ENCODE peak calls at places on chromosomes 7 and 10, in eight cellular contexts. Z is foreskin keratinocyte, U is H9, B is lower leg skin, L is transverse colon, O is cardiac fibroblast, N is heart left ventricle, I is mammary epithelial cell. V is an unnamed sample.
A peak's percentile ranks its signal among the peaks of the same experiment; 100 is the strongest.

GRCh38 chr10:102837230-102837721 is at the start of gene CYP17A1:
- DNase-seq in Z (no peak), U (no peak), B (no peak), L (no peak), O (peak; percentile 41), N (peak; percentile 27), I (no peak), V (no peak)

GRCh38 chr10:61628875-61629513 is 33.7 kb upstream of the CABCOCO1 start:
- DNase-seq in Z (peak; percentile 92), U (no peak), B (no peak), L (no peak), O (peak; percentile 94), N (no peak), I (peak; percentile 85), V (peak; percentile 81)

GRCh38 chr10:50360486-50360885 is 109.2 kb upstream of the ASAH2 start:
- DNase-seq in Z (no peak), U (no peak), B (no peak), L (no peak), O (peak; percentile 46), N (no peak), I (no peak), V (no peak)

GRCh38 chr7:73941836-73942551 is 81.0 kb downstream of the TMEM270 start:
- DNase-seq in Z (no peak), U (no peak), B (no peak), L (no peak), O (peak; percentile 77), N (no peak), I (peak; percentile 52), V (peak; percentile 39)

GRCh38 chr7:130365093-130365492 is 15.2 kb upstream of the CPA1 start:
- DNase-seq in Z (no peak), U (no peak), B (no peak), L (no peak), O (no peak), N (no peak), I (no peak), V (no peak)

GRCh38 chr7:138970979-138971378 is 10.2 kb downstream of the KIAA1549 start:
- DNase-seq in Z (no peak), U (no peak), B (peak; percentile 72), L (no peak), O (no peak), N (no peak), I (no peak), V (no peak)

GRCh38 chr10:48604408-48605263 is at the start of gene ARHGAP22:
- DNase-seq in Z (no peak), U (peak; percentile 63), B (peak; percentile 86), L (peak; percentile 29), O (peak; percentile 43), N (peak; percentile 67), I (peak; percentile 61), V (peak; percentile 59)

GRCh38 chr10:51244739-51245138 is 170.5 kb downstream of the PRKG1 start:
- DNase-seq in Z (no peak), U (no peak), B (no peak), L (no peak), O (peak; percentile 93), N (no peak), I (no peak), V (no peak)

GRCh38 chr10:117615649-117616048 is 73.1 kb downstream of the EMX2 start:
- DNase-seq in Z (no peak), U (no peak), B (peak; percentile 64), L (no peak), O (no peak), N (no peak), I (no peak), V (no peak)

GRCh38 chr7:91127974-91128373 is 136.3 kb upstream of the FZD1 start:
- DNase-seq in Z (no peak), U (no peak), B (no peak), L (no peak), O (no peak), N (no peak), I (no peak), V (no peak)

GRCh38 chr7:95777266-95777665 is 4.9 kb downstream of the DYNC1I1 start:
- DNase-seq in Z (no peak), U (no peak), B (no peak), L (no peak), O (no peak), N (no peak), I (no peak), V (no peak)

GRCh38 chr7:1044189-1045037 is at the start of gene GPR146:
- DNase-seq in Z (peak; percentile 71), U (peak; percentile 97), B (peak; percentile 99), L (peak; percentile 98), O (peak; percentile 97), N (peak; percentile 98), I (peak; percentile 95), V (peak; percentile 98)

GRCh38 chr7:1043552-1044188 is 676 bp upstream of the GPR146 start:
- DNase-seq in Z (no peak), U (no peak), B (no peak), L (peak; percentile 37), O (no peak), N (peak; percentile 38), I (no peak), V (no peak)

GRCh38 chr7:1045727-1046063 is 1.3 kb downstream of the GPR146 start:
- DNase-seq in Z (no peak), U (no peak), B (no peak), L (no peak), O (no peak), N (no peak), I (no peak), V (no peak)

GRCh38 chr7:1046722-1047679 is 2.7 kb downstream of the GPR146 start:
- DNase-seq in Z (no peak), U (no peak), B (no peak), L (peak; percentile 59), O (no peak), N (peak; percentile 12), I (no peak), V (no peak)

DNA sequence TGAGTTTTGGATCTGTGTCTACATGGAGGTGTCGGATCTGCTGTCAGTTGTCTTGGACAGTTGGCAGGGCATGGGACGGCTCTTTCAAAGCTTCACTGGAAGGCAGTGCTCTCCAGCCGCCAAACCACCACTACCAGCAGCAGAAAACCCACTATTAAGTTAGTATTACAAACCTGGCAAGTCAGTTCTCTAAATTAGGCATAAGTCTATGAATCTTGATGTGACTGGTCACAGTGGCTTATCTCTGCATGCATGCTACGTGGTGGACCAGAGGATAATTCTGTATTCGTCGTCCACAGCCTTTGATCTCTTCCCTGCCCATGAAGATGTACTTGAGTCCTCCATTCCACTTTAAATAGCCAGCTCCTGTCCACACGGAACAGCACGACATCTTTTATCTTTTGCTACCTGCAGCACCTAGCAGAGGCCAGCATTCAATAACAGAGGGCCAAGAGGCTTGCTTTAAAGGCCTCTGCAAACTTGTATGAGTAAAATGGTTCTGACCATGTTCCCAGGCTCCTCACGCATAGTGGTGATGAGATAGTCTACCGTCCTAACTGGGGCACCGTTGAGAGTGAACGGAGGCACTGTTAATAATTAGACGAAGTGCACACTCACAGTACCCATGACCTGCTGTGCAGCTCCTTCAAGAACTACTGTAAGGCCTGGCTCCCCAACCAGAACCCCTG is 836 bp downstream of the GPR146 start:
- DNase-seq in Z (no peak), U (no peak), B (no peak), L (no peak), O (no peak), N (peak; percentile 11), I (no peak), V (no peak)
- TF ChIP-seq CTCF in Z (no peak), U (no peak), B (no peak), L (no peak), O (no peak), N (no peak), I (no peak), V (no peak)

GRCh38 chr10:132311338-132311939 is 3.7 kb upstream of the STK32C start:
- DNase-seq in Z (no peak), U (peak; percentile 79), B (peak; percentile 78), L (no peak), O (no peak), N (peak; percentile 21), I (no peak), V (no peak)
- TF ChIP-seq CTCF in Z (no peak), U (peak; percentile 23), B (no peak), L (no peak), O (no peak), N (no peak), I (no peak), V (no peak)

GRCh38 chr10:13857465-13857864 is 270.7 kb downstream of the PRPF18 start:
- DNase-seq in Z (no peak), U (no peak), B (peak; percentile 42), L (no peak), O (no peak), N (no peak), I (no peak), V (no peak)

GRCh38 chr10:13862541-13863233 is 275.9 kb downstream of the PRPF18 start:
- DNase-seq in Z (no peak), U (no peak), B (no peak), L (no peak), O (peak; percentile 58), N (no peak), I (no peak), V (no peak)

GRCh38 chr10:13860886-13861285 is 274.1 kb downstream of the PRPF18 start:
- DNase-seq in Z (no peak), U (no peak), B (no peak), L (no peak), O (no peak), N (no peak), I (no peak), V (no peak)

GRCh38 chr10:13859979-13860619 is 273.3 kb downstream of the PRPF18 start:
- DNase-seq in Z (no peak), U (no peak), B (no peak), L (no peak), O (peak; percentile 50), N (no peak), I (no peak), V (no peak)

DNA sequence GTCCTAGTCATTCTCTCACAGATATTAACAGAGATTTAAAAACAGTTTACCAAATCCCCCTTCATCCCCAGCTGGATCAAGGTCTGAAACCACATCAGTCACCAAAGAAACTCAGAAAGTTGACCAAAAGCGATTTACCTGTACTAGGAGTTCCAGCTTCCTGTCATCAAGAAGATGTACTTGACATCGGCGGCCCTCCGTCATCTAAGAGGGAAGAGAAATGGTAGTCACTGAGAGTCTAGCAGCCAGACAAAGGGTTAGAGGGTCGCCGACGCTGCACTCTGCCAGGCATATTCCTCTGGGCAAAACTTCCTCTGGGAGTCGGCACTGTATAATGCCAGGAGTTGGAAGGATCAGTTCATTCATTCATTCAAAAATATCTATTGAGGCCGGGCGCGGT is 271.9 kb downstream of the PRPF18 start:
- DNase-seq in Z (no peak), U (no peak), B (peak; percentile 69), L (no peak), O (no peak), N (no peak), I (no peak), V (no peak)
- TF ChIP-seq CTCF in Z (no peak), U (no peak), B (no peak), L (no peak), O (no peak), N (no peak), I (no peak), V (no peak)

DNA sequence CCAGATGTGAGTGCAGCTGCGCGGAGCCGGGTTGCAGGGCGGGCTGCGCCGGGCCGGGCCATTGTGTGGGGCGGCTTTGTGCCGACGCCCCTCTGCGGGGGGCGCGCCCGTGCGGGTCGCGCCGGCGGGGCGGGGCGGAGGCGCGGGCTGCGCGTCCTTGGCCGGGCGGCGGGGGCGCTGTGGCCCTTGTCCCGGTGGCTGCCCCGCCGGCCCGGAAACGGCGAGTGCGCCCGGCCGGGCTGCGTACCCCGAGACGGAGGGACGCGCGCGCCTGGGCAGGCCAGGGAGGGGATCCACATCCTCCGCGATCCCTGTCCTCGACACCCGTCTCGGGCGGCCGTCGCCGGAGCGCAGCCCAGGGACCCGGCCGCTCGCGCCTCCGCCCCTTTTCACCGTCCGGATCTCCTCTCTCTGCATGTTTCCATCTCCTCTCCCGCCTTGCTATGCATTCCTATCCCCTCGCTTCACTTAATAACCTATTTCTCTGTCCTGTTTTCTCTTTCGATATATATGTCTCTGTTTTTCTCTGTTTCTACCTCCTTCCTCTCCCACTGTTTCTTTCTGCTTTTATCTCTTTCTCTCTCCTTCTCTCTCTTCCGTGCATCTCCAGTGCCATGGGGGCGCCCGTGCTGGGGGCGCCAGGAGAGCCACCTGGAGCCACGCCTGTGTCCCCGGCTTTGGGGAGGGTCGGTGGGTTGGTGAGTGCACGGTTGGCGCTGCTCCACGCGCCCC is 765 bp downstream of the PFKFB3 start:
- DNase-seq in Z (no peak), U (peak; percentile 77), B (peak; percentile 92), L (peak; percentile 58), O (peak; percentile 66), N (peak; percentile 78), I (peak; percentile 50), V (peak; percentile 53)
- TF ChIP-seq CTCF in Z (peak; percentile 56), U (peak; percentile 49), B (no peak), L (no peak), O (peak; percentile 1), N (peak; percentile 23), I (peak; percentile 25), V (peak; percentile 55)

V was measured in RWPE1.